ENCODE peak calls at places on chromosomes 13 and 19, in nine cellular contexts. R is activated CD4-positive, alpha-beta T cell treated with anti-CD3 and anti-CD28 coated beads for 48 hours; D is fibroblast of gingiva; U is NCI-H187 treated with DMSO at 0.1 percent for 48 hours; L is brain microvascular endothelial cell; G is hepatocyte; F is right cardiac atrium; V is AG04450; C is effector CD4-positive, alpha-beta T cell. A is an unnamed sample.

GRCh38 chr13:109402976-109403375 is 383.4 kb downstream of the IRS2 start:
- DNase-seq in R (no peak), D (peak), U (peak), L (no peak), G (no peak), F (no peak), V (no peak), C (no peak), A (no peak)

GRCh38 chr13:48950507-48950886 is 25.2 kb upstream of the FNDC3A start:
- DNase-seq in R (no peak), D (peak), U (no peak), L (no peak), G (no peak), F (no peak), V (no peak), C (no peak), A (no peak)

GRCh38 chr19:19113040-19113541 is 25.2 kb downstream of the TMEM161A start:
- DNase-seq in R (no peak), D (peak), U (no peak), L (peak), G (no peak), F (no peak), V (peak), C (no peak), A (no peak)

GRCh38 chr19:45450042-45450380 is 17.8 kb upstream of the FOSB start:
- DNase-seq in R (no peak), D (no peak), U (no peak), L (no peak), G (no peak), F (no peak), V (no peak), C (peak), A (no peak)

GRCh38 chr13:109204252-109204651 is 574.8 kb downstream of the MYO16 start:
- DNase-seq in R (no peak), D (peak), U (no peak), L (no peak), G (no peak), F (no peak), V (no peak), C (no peak), A (no peak)

GRCh38 chr13:50485979-50486935 is 357.2 kb downstream of the DLEU7 start:
- DNase-seq in R (no peak), D (peak), U (no peak), L (peak), G (peak), F (no peak), V (no peak), C (no peak), A (peak)

GRCh38 chr13:101649490-101650126 is 197.1 kb downstream of the ITGBL1 start:
- DNase-seq in R (no peak), D (peak), U (no peak), L (peak), G (peak), F (no peak), V (peak), C (no peak), A (peak)

GRCh38 chr19:6260912-6261636 is 18.7 kb downstream of the MLLT1 start:
- DNase-seq in R (peak), D (no peak), U (no peak), L (no peak), G (peak), F (peak), V (no peak), C (no peak), A (no peak)

GRCh38 chr13:95624020-95624419 is 20.5 kb downstream of the DZIP1 start:
- DNase-seq in R (peak), D (peak), U (no peak), L (no peak), G (peak), F (no peak), V (no peak), C (no peak), A (no peak)

GRCh38 chr19:33459220-33459619 is 62.4 kb downstream of the PEPD start:
- DNase-seq in R (no peak), D (no peak), U (no peak), L (no peak), G (no peak), F (no peak), V (no peak), C (no peak), A (no peak)

GRCh38 chr13:32587774-32588165 is 1.5 kb downstream of the PDS5B start:
- DNase-seq in R (no peak), D (peak), U (no peak), L (peak), G (no peak), F (no peak), V (no peak), C (no peak), A (no peak)

GRCh38 chr19:52734340-52734892 is 428 bp downstream of the ZNF611 start:
- DNase-seq in R (peak), D (no peak), U (no peak), L (peak), G (peak), F (peak), V (no peak), C (no peak), A (no peak)

GRCh38 chr13:46663216-46663615 is 110.2 kb downstream of the LRCH1 start:
- DNase-seq in R (no peak), D (no peak), U (no peak), L (no peak), G (no peak), F (no peak), V (no peak), C (no peak), A (no peak)

GRCh38 chr13:51453308-51453958 is 597 bp upstream of the INTS6 start:
- DNase-seq in R (peak), D (no peak), U (peak), L (peak), G (peak), F (peak), V (no peak), C (peak), A (no peak)

GRCh38 chr13:50320297-50320862 is 305.1 kb downstream of the KCNRG start:
- DNase-seq in R (no peak), D (peak), U (no peak), L (peak), G (peak), F (no peak), V (peak), C (no peak), A (peak)

GRCh38 chr19:30036154-30037129 is 94.4 kb downstream of the URI1 start:
- DNase-seq in R (no peak), D (no peak), U (no peak), L (peak), G (no peak), F (no peak), V (no peak), C (no peak), A (peak)

GRCh38 chr13:104837756-104838155 is 1697.7 kb downstream of the EFNB2 start:
- DNase-seq in R (no peak), D (no peak), U (no peak), L (no peak), G (no peak), F (no peak), V (no peak), C (no peak), A (no peak)

GRCh38 chr19:2049741-2050348 is 1.2 kb downstream of the MKNK2 start:
- DNase-seq in R (peak), D (peak), U (no peak), L (peak), G (peak), F (peak), V (no peak), C (peak), A (no peak)

GRCh38 chr19:31113250-31113685 is 236.0 kb downstream of the TSHZ3 start:
- DNase-seq in R (no peak), D (no peak), U (no peak), L (peak), G (no peak), F (no peak), V (no peak), C (no peak), A (no peak)

GRCh38 chr13:30355405-30355741 is 48.0 kb upstream of the KATNAL1 start:
- DNase-seq in R (peak), D (no peak), U (no peak), L (no peak), G (peak), F (peak), V (no peak), C (no peak), A (no peak)

GRCh38 chr13:113843864-113844556 is 19.9 kb downstream of the GAS6 start:
- DNase-seq in R (no peak), D (no peak), U (no peak), L (no peak), G (no peak), F (peak), V (no peak), C (no peak), A (no peak)

GRCh38 chr13:76832258-76832988 is 53.8 kb downstream of the KCTD12 start:
- DNase-seq in R (no peak), D (no peak), U (no peak), L (no peak), G (peak), F (no peak), V (no peak), C (no peak), A (no peak)

GRCh38 chr19:39833464-39834286 is at the start of gene DYRK1B:
- DNase-seq in R (peak), D (peak), U (peak), L (peak), G (peak), F (peak), V (peak), C (peak), A (peak)